ENCODE peak calls at places on chromosomes 7 and 10, in five cellular contexts. M is A172; J is activated CD4-positive, alpha-beta T cell treated with anti-CD3 and anti-CD28 coated beads for 24 hours; R is stomach; Z is neural crest cell. Q is an unnamed sample.

GRCh38 chr7:471191-471865 is 48.3 kb downstream of the PDGFA start:
- DNase-seq in Z (no peak), M (no peak), J (no peak), R (no peak), Q (no peak)

GRCh38 chr10:80459047-80459865 is 5.1 kb downstream of the TSPAN14 start:
- DNase-seq in R (peak; percentile 75), J (no peak), M (peak; percentile 92), Z (no peak), Q (peak; percentile 71)

GRCh38 chr10:24331457-24331856 is 122.5 kb downstream of the KIAA1217 start:
- DNase-seq in Z (no peak), J (no peak), R (peak; percentile 62), M (no peak), Q (no peak)

GRCh38 chr7:151714201-151714600 is 162.7 kb downstream of the PRKAG2 start:
- DNase-seq in Z (no peak), M (no peak), R (no peak), J (no peak), Q (no peak)

GRCh38 chr10:100810091-100810834 is 64.9 kb downstream of the PAX2 start:
- DNase-seq in J (no peak), M (no peak), Z (no peak), R (no peak), Q (no peak)

GRCh38 chr10:110370005-110370404 is 65.3 kb upstream of the SMNDC1 start:
- DNase-seq in Z (no peak), J (no peak), M (no peak), R (no peak), Q (peak; percentile 17)

GRCh38 chr7:151405056-151405455 is 4.8 kb downstream of the WDR86 start:
- DNase-seq in R (no peak), M (no peak), Z (no peak), J (no peak), Q (no peak)

GRCh38 chr10:1344846-1345245 is 288.7 kb downstream of the WDR37 start:
- DNase-seq in J (no peak), Z (no peak), R (no peak), M (no peak), Q (no peak)

GRCh38 chr10:61907587-61907986 is 6.1 kb downstream of the ARID5B start:
- DNase-seq in R (no peak), J (no peak), M (no peak), Z (no peak), Q (no peak)

GRCh38 chr7:99386584-99387238 is 12.2 kb downstream of the ARPC1B start:
- DNase-seq in M (peak; percentile 55), Z (no peak), J (no peak), R (no peak), Q (no peak)

GRCh38 chr7:82481499-82482097 is 38.0 kb upstream of the CACNA2D1 start:
- DNase-seq in J (no peak), Z (no peak), R (no peak), M (peak; percentile 14), Q (no peak)

GRCh38 chr10:48302515-48303476 is 3.7 kb upstream of the MAPK8 start:
- DNase-seq in M (no peak), J (no peak), R (no peak), Z (no peak), Q (no peak)

GRCh38 chr7:42222119-42222518 is 14.9 kb downstream of the GLI3 start:
- DNase-seq in Z (no peak), J (no peak), M (no peak), R (no peak), Q (no peak)

GRCh38 chr7:98305951-98306535 is 24.6 kb downstream of the BRI3 start:
- DNase-seq in J (no peak), M (no peak), Z (no peak), R (no peak), Q (no peak)

GRCh38 chr7:7731732-7732131 is 13.3 kb upstream of the RPA3 start:
- DNase-seq in M (no peak), R (no peak), J (no peak), Z (no peak), Q (no peak)